ENCODE peak calls at places on chromosomes 3 and 15, in ten cellular contexts. L is ELF-1; F is brain microvascular endothelial cell; O is activated CD8-positive, alpha-beta memory T cell treated with anti-CD3 and anti-CD28 coated beads, Interleukin-2, amount 10 ng/mL, durations not matched to agents 7 days and 5 days; M is NCI-H345; R is T-helper 9 cell; J is NCI-H2171 treated with DMSO at 0.1 percent for 48 hours; U is COR-L47; X is choroid plexus epithelial cell; A is stimulated activated CD4-positive, alpha-beta T cell treated with anti-CD3 and anti-CD28 coated beads, Interleukin-2, amount 100 ng/mL, for 24 hours. S is an unnamed sample.

GRCh38 chr3:197753263-197753662 is 3.6 kb downstream of the FYTTD1 start:
- DNase-seq in L (no peak), F (no peak), O (no peak), M (no peak), R (no peak), J (no peak), U (no peak), X (peak), A (no peak), S (no peak)

GRCh38 chr3:194475138-194475932 is 11.5 kb downstream of the ATP13A3 start:
- DNase-seq in L (no peak), F (no peak), O (no peak), M (no peak), R (no peak), J (no peak), U (no peak), X (no peak), A (no peak), S (no peak)

GRCh38 chr15:92806763-92807162 is 93.4 kb upstream of the CHD2 start:
- DNase-seq in L (no peak), F (no peak), O (no peak), M (no peak), R (no peak), J (no peak), U (no peak), X (no peak), A (no peak), S (no peak)

GRCh38 chr3:186653984-186654383 is 11.8 kb upstream of the HRG start:
- DNase-seq in L (peak), F (no peak), O (no peak), M (no peak), R (no peak), J (no peak), U (no peak), X (no peak), A (no peak), S (no peak)

GRCh38 chr15:60070838-60071493 is 66.9 kb downstream of the FOXB1 start:
- DNase-seq in L (peak), F (peak), O (no peak), M (no peak), R (no peak), J (no peak), U (no peak), X (peak), A (no peak), S (peak)

GRCh38 chr3:151419806-151420205 is 35.3 kb upstream of the P2RY12 start:
- DNase-seq in L (no peak), F (no peak), O (no peak), M (no peak), R (no peak), J (no peak), U (no peak), X (no peak), A (no peak), S (no peak)

GRCh38 chr15:77235566-77235965 is 164.7 kb upstream of the TSPAN3 start:
- DNase-seq in L (no peak), F (no peak), O (no peak), M (no peak), R (no peak), J (no peak), U (no peak), X (no peak), A (no peak), S (no peak)

GRCh38 chr3:190606596-190606995 is 92.7 kb downstream of the IL1RAP start:
- DNase-seq in L (no peak), F (no peak), O (no peak), M (no peak), R (no peak), J (no peak), U (no peak), X (no peak), A (no peak), S (no peak)

GRCh38 chr3:48088056-48088748 is 72.0 kb upstream of the MAP4 start:
- DNase-seq in L (peak), F (peak), O (no peak), M (no peak), R (no peak), J (no peak), U (peak), X (no peak), A (peak), S (no peak)

GRCh38 chr3:89565098-89565497 is 457.7 kb downstream of the EPHA3 start:
- DNase-seq in L (no peak), F (peak), O (no peak), M (no peak), R (no peak), J (no peak), U (no peak), X (no peak), A (no peak), S (no peak)

S was measured in NCI-H226.